ENCODE peak calls at places on chromosome 20, in eight cellular contexts. E, L, I, R, W, P, A and K are unnamed samples. For H3K9me3, the result is how much of the 10 kb centered on the place peaks cover.

GRCh38 chr20:21513881-21514540 is at the start of gene NKX2-2:
- DNase-seq in E (no peak), L (no peak), I (no peak), R (no peak), W (no peak), P (no peak), A (no peak), K (peak)

GRCh38 chr20:5511930-5512329 is 195.2 kb upstream of the PROKR2 start:
- DNase-seq in E (no peak), L (no peak), I (no peak), R (no peak), W (no peak), P (no peak), A (no peak), K (no peak)

GRCh38 chr20:13493143-13493542 is 145.6 kb downstream of the TASP1 start:
- DNase-seq in E (no peak), L (no peak), I (no peak), R (no peak), W (no peak), P (no peak), A (no peak), K (no peak)

GRCh38 chr20:45343867-45344721 is 4.1 kb downstream of the SDC4 start:
- DNase-seq in E (peak), L (peak), I (peak), R (no peak), W (peak), P (peak), A (no peak), K (peak)

GRCh38 chr20:35398660-35399144 is 13.1 kb downstream of the UQCC1 start:
- DNase-seq in E (peak), L (no peak), I (no peak), R (no peak), W (no peak), P (no peak), A (no peak), K (no peak)

GRCh38 chr20:38872036-38872435 is 54.2 kb upstream of the FAM83D start:
- DNase-seq in E (no peak), L (peak), I (no peak), R (no peak), W (peak), P (no peak), A (no peak), K (no peak)

GRCh38 chr20:48986899-48987298 is 59.2 kb upstream of the CSE1L start:
- DNase-seq in E (peak), L (no peak), I (no peak), R (no peak), W (no peak), P (no peak), A (no peak), K (no peak)

GRCh38 chr20:53297154-53297529 is 296.5 kb downstream of the ZNF217 start:
- DNase-seq in E (no peak), L (no peak), I (no peak), R (no peak), W (no peak), P (no peak), A (no peak), K (no peak)

GRCh38 chr20:52859156-52859887 is 112.8 kb upstream of the TSHZ2 start:
- DNase-seq in E (peak), L (no peak), I (no peak), R (no peak), W (no peak), P (no peak), A (no peak), K (peak)

GRCh38 chr20:23120261-23120660 is 34.1 kb upstream of the CD93 start:
- DNase-seq in E (no peak), L (no peak), I (no peak), R (no peak), W (no peak), P (no peak), A (no peak), K (no peak)

GRCh38 chr20:25294459-25295385 is 46.8 kb downstream of the PYGB start:
- DNase-seq in E (peak), L (peak), I (peak), R (peak), W (peak), P (no peak), A (peak), K (peak)

GRCh38 chr20:31661625-31662371 is 24.1 kb downstream of the COX4I2 start:
- DNase-seq in E (peak), L (peak), I (peak), R (peak), W (peak), P (peak), A (peak), K (peak)

GRCh38 chr20:48995599-48995998 is 50.5 kb upstream of the CSE1L start:
- DNase-seq in E (no peak), L (no peak), I (no peak), R (no peak), W (no peak), P (no peak), A (no peak), K (no peak)

GRCh38 chr20:32527052-32527446 is 58.1 kb downstream of the NOL4L start:
- DNase-seq in E (no peak), L (no peak), I (no peak), R (no peak), W (no peak), P (no peak), A (no peak), K (no peak)

GRCh38 chr20:22679197-22679596 is 94.8 kb upstream of the FOXA2 start:
- DNase-seq in E (no peak), L (no peak), I (no peak), R (no peak), W (no peak), P (no peak), A (no peak), K (no peak)

GRCh38 chr20:34045294-34045693 is 51.6 kb downstream of the RALY start:
- DNase-seq in E (peak), L (peak), I (no peak), R (no peak), W (no peak), P (no peak), A (no peak), K (no peak)

GRCh38 chr20:5848711-5849505 is 98.7 kb downstream of the SHLD1 start:
- DNase-seq in E (peak), L (no peak), I (no peak), R (no peak), W (no peak), P (no peak), A (no peak), K (peak)

GRCh38 chr20:51440589-51440988 is 101.9 kb downstream of the NFATC2 start:
- DNase-seq in E (no peak), L (peak), I (no peak), R (no peak), W (peak), P (no peak), A (no peak), K (no peak)

GRCh38 chr20:25207149-25207959 is 11.8 kb downstream of the ENTPD6 start:
- DNase-seq in E (no peak), L (no peak), I (no peak), R (no peak), W (no peak), P (peak), A (no peak), K (no peak)

GRCh38 chr20:32463642-32464400 is 105.7 kb downstream of the ASXL1 start:
- DNase-seq in E (no peak), L (peak), I (no peak), R (no peak), W (peak), P (peak), A (no peak), K (no peak)

GRCh38 chr20:47847882-47848485 is 62.7 kb upstream of the SULF2 start:
- DNase-seq in E (no peak), L (no peak), I (no peak), R (no peak), W (no peak), P (no peak), A (no peak), K (no peak)

GRCh38 chr20:14790771-14791517 is 453.5 kb upstream of the FLRT3 start:
- DNase-seq in E (no peak), L (no peak), I (no peak), R (no peak), W (no peak), P (no peak), A (no peak), K (no peak)

GRCh38 chr20:11849270-11849920 is 68.3 kb upstream of the BTBD3 start:
- DNase-seq in E (peak), L (no peak), I (peak), R (no peak), W (no peak), P (no peak), A (no peak), K (no peak)

GRCh38 chr20:16664031-16664430 is 65.8 kb upstream of the SNRPB2 start:
- DNase-seq in E (no peak), L (no peak), I (peak), R (no peak), W (no peak), P (no peak), A (no peak), K (no peak)

GRCh38 chr20:35226775-35227681 is 538 bp downstream of the MMP24 start:
- DNase-seq in E (peak), L (peak), I (peak), R (peak), W (peak), P (no peak), A (peak), K (peak)

GRCh38 chr20:17889226-17889625 is 79.4 kb downstream of the SNX5 start:
- DNase-seq in E (peak), L (no peak), I (no peak), R (no peak), W (no peak), P (no peak), A (no peak), K (peak)

GRCh38 chr20:50958733-50959542 is at the start of gene MOCS3:
- DNase-seq in E (peak), L (peak), I (peak), R (peak), W (peak), P (peak), A (peak), K (peak)

GRCh38 chr20:20736303-20736702 is 23.9 kb upstream of the RALGAPA2 start:
- DNase-seq in E (no peak), L (no peak), I (no peak), R (no peak), W (no peak), P (no peak), A (no peak), K (no peak)

GRCh38 chr20:51680067-51680749 is 88.0 kb downstream of the ATP9A start:
- DNase-seq in E (no peak), L (no peak), I (no peak), R (no peak), W (no peak), P (no peak), A (no peak), K (no peak)

GRCh38 chr20:25398363-25399037 is 7.9 kb upstream of the ABHD12 start:
- DNase-seq in E (no peak), L (no peak), I (no peak), R (no peak), W (no peak), P (no peak), A (no peak), K (no peak)

GRCh38 chr20:17771206-17772004 is 71.6 kb downstream of the BANF2 start:
- DNase-seq in E (no peak), L (no peak), I (no peak), R (no peak), W (no peak), P (no peak), A (no peak), K (no peak)

GRCh38 chr20:18172379-18172778 is 34.7 kb downstream of the KAT14 start:
- DNase-seq in E (no peak), L (no peak), I (no peak), R (no peak), W (peak), P (no peak), A (no peak), K (no peak)

GRCh38 chr20:7775072-7775471 is 165.2 kb downstream of the HAO1 start:
- DNase-seq in E (no peak), L (no peak), I (no peak), R (no peak), W (no peak), P (no peak), A (no peak), K (peak)

GRCh38 chr20:36754656-36755222 is 8.8 kb upstream of the NDRG3 start:
- DNase-seq in E (peak), L (peak), I (peak), R (no peak), W (peak), P (peak), A (no peak), K (peak)

GRCh38 chr20:58458342-58459057 is 56.7 kb downstream of the APCDD1L start:
- DNase-seq in E (peak), L (no peak), I (no peak), R (no peak), W (no peak), P (no peak), A (no peak), K (no peak)

GRCh38 chr20:10239954-10240353 is 21.3 kb downstream of the SNAP25 start:
- DNase-seq in E (peak), L (peak), I (no peak), R (no peak), W (peak), P (peak), A (no peak), K (peak)

GRCh38 chr20:64049887-64050260 is 435 bp upstream of the SOX18 start:
- DNase-seq in E (peak), L (no peak), I (no peak), R (no peak), W (no peak), P (no peak), A (no peak), K (no peak)

GRCh38 chr20:31967830-31968249 is at the start of gene XKR7:
- DNase-seq in E (no peak), L (no peak), I (peak), R (no peak), W (peak), P (no peak), A (no peak), K (no peak)

DNA sequence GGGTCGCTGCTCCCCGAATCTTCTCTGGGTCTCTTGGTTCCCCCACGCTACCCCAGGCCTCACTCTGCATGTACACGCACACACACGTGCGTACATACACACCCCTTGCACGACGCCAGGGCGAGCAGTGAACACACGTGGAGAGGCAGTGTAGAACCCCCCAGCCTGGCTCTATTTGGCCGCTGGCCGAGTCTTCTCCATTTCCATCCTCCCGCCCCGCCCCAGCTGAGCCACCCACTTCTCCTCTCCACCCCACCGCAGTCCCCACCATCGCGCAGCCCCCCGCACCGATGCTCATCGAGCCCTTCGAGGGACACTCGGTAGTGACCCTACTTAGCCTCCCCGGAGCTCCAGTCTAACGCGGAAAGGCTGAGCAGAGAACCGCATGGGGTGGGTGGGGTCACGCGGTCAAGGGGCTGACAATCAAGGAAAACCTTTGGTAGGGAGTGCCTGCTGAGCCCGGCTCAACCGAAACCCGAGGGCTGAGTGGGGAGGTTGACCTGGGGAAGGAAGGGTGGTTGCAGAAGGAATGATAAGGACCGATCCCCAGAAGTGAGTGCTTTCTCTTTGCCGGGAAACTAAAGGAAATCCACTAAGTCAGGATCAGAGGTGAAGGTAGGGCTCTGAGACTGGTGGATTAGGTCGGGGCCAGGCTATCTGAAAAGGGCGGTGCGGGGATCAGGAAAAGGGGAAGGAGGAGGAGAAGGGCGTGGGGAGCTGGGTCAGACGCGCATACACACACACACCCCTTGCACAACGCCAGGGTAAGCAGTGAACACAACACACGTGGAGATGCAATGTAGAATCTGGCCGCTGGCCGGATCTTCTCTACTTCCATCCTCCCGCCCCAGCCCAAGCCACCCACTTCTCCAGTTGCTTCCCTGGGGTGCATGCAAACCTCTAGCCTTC is 49.8 kb downstream of the CPXM1 start:
- DNase-seq in E (peak), L (peak), I (no peak), R (no peak), W (peak), P (peak), A (no peak), K (no peak)
- H3K9me3 ChIP-seq in E (under half), L (under half), I (under half), R (under half), W (under half), P (under half), A (under half), K (under half)

GRCh38 chr20:41574802-41575389 is 43.3 kb downstream of the CHD6 start:
- DNase-seq in E (no peak), L (no peak), I (no peak), R (no peak), W (no peak), P (no peak), A (no peak), K (no peak)
- H3K9me3 ChIP-seq in E (under half), L (under half), I (under half), R (under half), W (under half), P (under half), A (under half), K (under half)

DNA sequence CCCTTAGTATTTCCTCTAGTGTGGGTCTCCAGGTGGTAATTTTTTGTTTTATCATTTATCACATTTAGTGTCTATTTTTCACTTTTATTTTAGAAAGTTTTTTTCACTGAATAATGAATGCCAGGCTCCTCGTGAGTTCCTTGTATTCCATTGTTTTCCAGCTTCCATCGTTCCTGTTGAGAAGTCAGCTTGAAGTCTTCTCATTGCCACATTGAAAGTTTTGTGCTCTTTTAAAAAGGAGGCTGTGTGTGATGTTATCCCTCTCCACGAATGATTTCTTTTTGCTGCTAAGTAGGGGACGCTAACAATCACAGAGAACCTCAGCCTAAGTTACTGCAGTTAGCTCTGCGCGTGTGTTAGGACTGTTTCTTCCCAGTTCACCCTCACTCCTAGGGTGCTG is 194.5 kb downstream of the TAF4 start:
- DNase-seq in E (no peak), L (no peak), I (no peak), R (no peak), W (no peak), P (no peak), A (no peak), K (no peak)
- H3K9me3 ChIP-seq in E (under half), L (under half), I (under half), R (under half), W (under half), P (under half), A (under half), K (under half)

GRCh38 chr20:59645316-59645715 is 41.0 kb downstream of the PHACTR3 start:
- DNase-seq in E (no peak), L (no peak), I (no peak), R (no peak), W (no peak), P (no peak), A (no peak), K (no peak)
- H3K9me3 ChIP-seq in E (under half), L (under half), I (under half), R (under half), W (under half), P (under half), A (under half), K (under half)

DNA sequence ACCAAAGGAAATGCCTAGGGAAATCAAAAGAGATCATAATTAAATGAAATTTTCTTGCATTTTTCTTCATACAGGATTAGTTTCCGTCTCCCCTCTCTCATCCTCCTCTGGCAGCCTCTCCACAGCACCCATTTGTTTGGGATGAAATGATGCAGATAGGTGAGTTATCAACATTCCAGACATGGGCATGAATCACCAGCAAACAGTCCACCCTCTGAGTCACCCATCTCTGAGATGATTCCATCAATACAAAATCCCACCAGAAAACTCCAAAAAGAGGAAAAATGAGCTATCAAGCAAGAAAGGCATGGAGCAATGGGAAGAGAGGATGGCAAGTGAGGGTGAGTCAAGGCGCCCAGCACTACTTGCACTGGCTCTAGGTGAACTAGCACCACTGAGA is 11.4 kb downstream of the MC3R start:
- DNase-seq in E (no peak), L (no peak), I (no peak), R (no peak), W (no peak), P (no peak), A (no peak), K (no peak)
- H3K9me3 ChIP-seq in E (under half), L (under half), I (under half), R (under half), W (under half), P (under half), A (under half), K (under half)

DNA sequence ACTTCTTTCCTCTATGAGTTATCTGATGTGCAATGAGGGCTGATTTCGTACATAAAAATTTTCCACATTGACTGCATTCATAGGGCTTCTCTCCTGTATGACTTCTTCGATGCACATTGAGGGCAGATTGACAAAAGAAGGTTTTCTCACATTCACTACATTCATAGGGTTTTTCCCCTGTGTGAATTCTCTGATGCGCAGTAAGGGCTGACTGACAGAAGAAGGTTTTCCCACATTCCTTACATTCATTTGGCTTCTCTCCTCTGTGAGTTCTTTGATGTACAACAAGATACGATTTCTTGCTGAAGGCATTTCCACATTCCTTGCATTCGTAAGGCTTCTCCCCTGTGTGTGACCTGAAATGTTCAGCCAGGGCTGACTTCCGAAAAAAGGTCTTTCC is 11.4 kb downstream of the ZNF334 start:
- DNase-seq in E (no peak), L (no peak), I (no peak), R (no peak), W (no peak), P (no peak), A (no peak), K (no peak)
- H3K9me3 ChIP-seq in E (under half), L (under half), I (under half), R (under half), W (under half), P (under half), A (under half), K (under half)